ENCODE peak calls at places on chromosomes 13 and 19, in five cellular contexts. U is GM12891, R is mesendoderm, A is EH, K is HT1080. E is an unnamed sample.
A peak's percentile ranks its signal among the peaks of the same experiment; 100 is the strongest.

GRCh38 chr19:11780431-11781020 is 13.7 kb downstream of the ZNF441 start:
- DNase-seq in U (no peak), K (no peak), R (peak; percentile 2), A (no peak), E (no peak)

GRCh38 chr19:28435551-28436261 is 777.2 kb downstream of the UQCRFS1 start:
- DNase-seq in R (no peak), A (no peak), U (no peak), K (no peak), E (no peak)

GRCh38 chr13:27919934-27920676 is at the start of gene PDX1:
- DNase-seq in A (no peak), K (no peak), R (peak; percentile 71), U (no peak), E (no peak)

GRCh38 chr13:48731957-48732569 is 78.3 kb downstream of the CYSLTR2 start:
- DNase-seq in U (peak; percentile 35), R (peak; percentile 65), A (peak; percentile 15), K (no peak), E (no peak)

GRCh38 chr19:48596679-48597465 is 9.7 kb upstream of the SPACA4 start:
- DNase-seq in R (no peak), K (no peak), U (no peak), A (no peak), E (no peak)

GRCh38 chr13:57633141-57633949 is 1.8 kb downstream of the PCDH17 start:
- DNase-seq in U (no peak), A (no peak), R (peak; percentile 80), K (no peak), E (no peak)

GRCh38 chr13:101231751-101232428 is 184.4 kb downstream of the NALCN start:
- DNase-seq in A (peak; percentile 41), K (peak; percentile 60), U (no peak), R (no peak), E (peak; percentile 29)

GRCh38 chr13:23984541-23984940 is 87.2 kb upstream of the C1QTNF9B start:
- DNase-seq in K (no peak), A (no peak), R (no peak), U (no peak), E (no peak)

GRCh38 chr19:33819875-33820781 is 23.5 kb downstream of the KCTD15 start:
- DNase-seq in U (no peak), R (peak; percentile 73), K (peak; percentile 91), A (peak; percentile 82), E (peak; percentile 27)

GRCh38 chr13:44854264-44855060 is 134.8 kb downstream of the NUFIP1 start:
- DNase-seq in K (no peak), A (no peak), U (no peak), R (no peak), E (no peak)

GRCh38 chr13:46633416-46633815 is 80.4 kb downstream of the LRCH1 start:
- DNase-seq in A (peak; percentile 93), R (peak; percentile 91), K (peak; percentile 65), U (no peak), E (peak; percentile 73)

GRCh38 chr19:1862424-1863307 is 713 bp downstream of the KLF16 start:
- DNase-seq in U (peak; percentile 71), R (peak; percentile 65), A (peak; percentile 35), K (no peak), E (no peak)

GRCh38 chr13:30033681-30034447 is 183.4 kb upstream of the UBL3 start:
- DNase-seq in A (peak; percentile 97), K (peak; percentile 89), R (no peak), U (no peak), E (peak; percentile 96)

GRCh38 chr19:48490980-48491792 is 20.4 kb downstream of the LMTK3 start:
- DNase-seq in U (peak; percentile 95), A (no peak), K (no peak), R (peak; percentile 81), E (no peak)

GRCh38 chr19:3818479-3818878 is 32.3 kb upstream of the MATK start:
- DNase-seq in K (peak; percentile 11), A (peak; percentile 80), U (no peak), R (no peak), E (peak; percentile 28)

GRCh38 chr13:45143346-45143751 is 23.0 kb downstream of the GTF2F2 start:
- DNase-seq in A (no peak), U (no peak), R (no peak), K (no peak), E (no peak)

GRCh38 chr19:42095814-42096230 is 19.9 kb downstream of the ZNF574 start:
- DNase-seq in K (no peak), A (no peak), U (no peak), R (peak; percentile 69), E (no peak)

GRCh38 chr13:74629985-74630384 is 495.8 kb upstream of the KLF12 start:
- DNase-seq in K (no peak), R (no peak), A (no peak), U (no peak), E (no peak)

GRCh38 chr19:4678881-4679379 is 8.8 kb upstream of the MYDGF start:
- DNase-seq in K (no peak), R (peak; percentile 94), A (peak; percentile 16), U (no peak), E (no peak)

GRCh38 chr13:113854238-113855011 is 9.5 kb downstream of the GAS6 start:
- DNase-seq in A (peak; percentile 72), U (no peak), K (no peak), R (no peak), E (no peak)

GRCh38 chr19:49125025-49125731 is 5.8 kb downstream of the PPFIA3 start:
- DNase-seq in A (no peak), R (no peak), K (no peak), U (no peak), E (no peak)

GRCh38 chr19:49570138-49570856 is 10.1 kb downstream of the NOSIP start:
- DNase-seq in K (peak; percentile 65), R (peak; percentile 91), U (peak; percentile 69), A (peak; percentile 85), E (peak; percentile 73)

GRCh38 chr19:18832331-18833140 is 777 bp downstream of the UPF1 start:
- DNase-seq in R (peak; percentile 78), U (no peak), K (no peak), A (peak; percentile 42), E (peak; percentile 33)

GRCh38 chr13:93320942-93321341 is 94.3 kb downstream of the GPC6 start:
- DNase-seq in R (no peak), U (no peak), A (no peak), K (no peak), E (no peak)

GRCh38 chr13:42396901-42397670 is 125.1 kb downstream of the AKAP11 start:
- DNase-seq in K (no peak), A (no peak), U (no peak), R (no peak), E (no peak)

GRCh38 chr19:41616785-41617621 is 9.9 kb downstream of the CEACAM4 start:
- DNase-seq in R (peak; percentile 23), A (peak; percentile 27), K (no peak), U (no peak), E (no peak)

GRCh38 chr13:42354246-42355117 is 82.5 kb downstream of the AKAP11 start:
- DNase-seq in R (peak; percentile 37), U (no peak), K (peak; percentile 85), A (peak; percentile 59), E (peak; percentile 47)

GRCh38 chr13:69092615-69093322 is 1014.9 kb upstream of the ATXN8OS start:
- DNase-seq in R (peak; percentile 41), U (no peak), K (no peak), A (no peak), E (no peak)

GRCh38 chr13:31468114-31468902 is 268.5 kb downstream of the B3GLCT start:
- DNase-seq in K (no peak), U (no peak), R (no peak), A (no peak), E (no peak)

GRCh38 chr19:14117668-14118164 is at the start of gene PRKACA:
- DNase-seq in U (peak; percentile 99), R (peak; percentile 99), K (peak; percentile 98), A (peak; percentile 99), E (peak; percentile 99)

GRCh38 chr19:19543101-19543500 is 5.0 kb downstream of the CILP2 start:
- DNase-seq in A (no peak), R (no peak), U (no peak), K (no peak), E (no peak)

GRCh38 chr19:2426661-2427322 is 594 bp downstream of the TIMM13 start:
- DNase-seq in A (peak; percentile 54), K (peak; percentile 58), U (peak; percentile 80), R (peak; percentile 72), E (no peak)

GRCh38 chr13:62357887-62358645 is 942.4 kb upstream of the PCDH20 start:
- DNase-seq in K (peak; percentile 65), A (no peak), R (peak; percentile 94), U (no peak), E (no peak)

E was measured in HFFc6.